ENCODE peak calls at places on chromosomes 12 and 14, in seven cellular contexts. V is brain microvascular endothelial cell, U is tibial nerve, I is PC-3, R is heart left ventricle, T is lower lobe of right lung, J is lung. D is an unnamed sample.

GRCh38 chr14:90785474-90785873 is 30.8 kb downstream of the TTC7B start:
- DNase-seq in V (peak; percentile 16), U (no peak), I (peak; percentile 22), R (peak; percentile 80), T (no peak), J (peak; percentile 40), D (no peak)

GRCh38 chr12:128792398-128792797 is 31.4 kb downstream of the SLC15A4 start:
- DNase-seq in V (no peak), U (no peak), I (no peak), R (no peak), T (peak; percentile 34), J (no peak), D (no peak)

GRCh38 chr14:89912667-89913211 is 41.8 kb downstream of the EFCAB11 start:
- DNase-seq in V (peak; percentile 97), U (no peak), I (peak; percentile 68), R (no peak), T (peak; percentile 50), J (no peak), D (no peak)

GRCh38 chr14:104697892-104698583 is 8.6 kb downstream of the INF2 start:
- DNase-seq in V (no peak), U (no peak), I (no peak), R (no peak), T (peak; percentile 71), J (no peak), D (no peak)

GRCh38 chr12:93591137-93591868 is 18.8 kb downstream of the SOCS2 start:
- DNase-seq in V (peak; percentile 93), U (peak; percentile 49), I (peak; percentile 68), R (peak; percentile 91), T (peak; percentile 88), J (peak; percentile 72), D (peak; percentile 45)

GRCh38 chr12:54984602-54985376 is at the start of gene TESPA1:
- DNase-seq in V (no peak), U (peak; percentile 38), I (no peak), R (peak; percentile 60), T (peak; percentile 79), J (peak; percentile 52), D (peak; percentile 75)

GRCh38 chr12:120234643-120235368 is 30.7 kb downstream of the PXN start:
- DNase-seq in V (peak; percentile 98), U (peak; percentile 79), I (peak; percentile 99), R (peak; percentile 95), T (peak; percentile 78), J (peak; percentile 79), D (no peak)

GRCh38 chr12:106919910-106920544 is 35.7 kb upstream of the TMEM263 start:
- DNase-seq in V (peak; percentile 30), U (no peak), I (peak; percentile 78), R (no peak), T (no peak), J (no peak), D (no peak)

GRCh38 chr12:22518067-22518719 is 26.1 kb downstream of the C2CD5 start:
- DNase-seq in V (peak; percentile 18), U (no peak), I (peak; percentile 17), R (peak; percentile 54), T (no peak), J (peak; percentile 38), D (no peak)

GRCh38 chr12:26606911-26607310 is 226.1 kb downstream of the ITPR2 start:
- DNase-seq in V (no peak), U (no peak), I (no peak), R (no peak), T (no peak), J (no peak), D (no peak)

GRCh38 chr12:118544569-118544968 is 168.2 kb downstream of the SUDS3 start:
- DNase-seq in V (peak; percentile 64), U (no peak), I (peak; percentile 65), R (no peak), T (no peak), J (no peak), D (no peak)

GRCh38 chr12:79547044-79547734 is 143.6 kb downstream of the PAWR start:
- DNase-seq in V (peak; percentile 65), U (no peak), I (peak; percentile 98), R (no peak), T (no peak), J (peak; percentile 74), D (no peak)

GRCh38 chr12:49942921-49943662 is 7.4 kb upstream of the AQP2 start:
- DNase-seq in V (no peak), U (no peak), I (peak; percentile 48), R (no peak), T (peak; percentile 63), J (no peak), D (no peak)

GRCh38 chr12:125280482-125281377 is 215.5 kb downstream of the AACS start:
- DNase-seq in V (no peak), U (no peak), I (no peak), R (no peak), T (no peak), J (no peak), D (no peak)

GRCh38 chr12:85835810-85836715 is at the start of gene RASSF9:
- DNase-seq in V (peak; percentile 61), U (peak; percentile 23), I (peak; percentile 53), R (peak; percentile 78), T (peak; percentile 77), J (peak; percentile 76), D (no peak)

GRCh38 chr14:88346048-88346639 is 23.1 kb upstream of the KCNK10 start:
- DNase-seq in V (no peak), U (no peak), I (peak; percentile 96), R (no peak), T (no peak), J (no peak), D (no peak)

GRCh38 chr12:79858518-79858917 is 76.4 kb downstream of the PPP1R12A start:
- DNase-seq in V (no peak), U (no peak), I (no peak), R (no peak), T (no peak), J (no peak), D (no peak)

GRCh38 chr12:75020068-75020557 is 189.5 kb downstream of the KCNC2 start:
- DNase-seq in V (peak; percentile 1), U (no peak), I (no peak), R (no peak), T (no peak), J (no peak), D (no peak)

GRCh38 chr14:90295870-90296516 is 35.7 kb downstream of the NRDE2 start:
- DNase-seq in V (peak; percentile 51), U (no peak), I (no peak), R (no peak), T (no peak), J (no peak), D (no peak)

DNA sequence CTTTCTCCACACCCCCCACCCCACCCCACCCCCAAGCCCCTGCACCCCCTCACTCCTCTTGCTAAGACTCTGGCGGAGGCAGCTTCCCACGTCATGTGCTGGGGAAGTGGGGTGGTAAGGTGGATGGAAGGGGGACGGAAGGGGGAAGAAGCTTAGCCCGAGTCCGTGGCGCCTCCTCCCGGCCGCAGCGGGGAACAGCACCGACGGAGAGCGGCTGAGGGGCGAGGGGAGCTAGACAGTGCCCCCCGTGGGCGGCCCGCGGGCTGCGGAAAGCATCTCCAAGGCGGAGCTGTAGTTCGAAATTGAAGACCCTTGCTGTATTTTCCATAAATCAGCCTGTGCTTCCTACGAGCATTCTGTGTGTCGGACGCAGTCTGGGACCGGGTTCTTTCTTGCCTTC is 608 bp upstream of the GRIN2B start:
- DNase-seq in V (no peak), U (no peak), I (no peak), R (no peak), T (no peak), J (no peak), D (peak; percentile 30)
- TF ChIP-seq CTCF in V (peak; percentile 34), U (peak; percentile 50), I (no peak), R (peak; percentile 5), T (peak; percentile 24), J (no peak), D (peak; percentile 31)

GRCh38 chr12:388012-388411 is 1.1 kb downstream of the KDM5A start:
- DNase-seq in V (no peak), U (no peak), I (no peak), R (no peak), T (no peak), J (no peak), D (no peak)
- H3K4me3 ChIP-seq in V (peak overlapping the region; percentile 88), U (peak overlapping the region; percentile 81), I (peak overlapping the region; percentile 93), R (peak overlapping the region; percentile 72), T (peak overlapping the region; percentile 92), J (peak overlapping the region; percentile 85), D (peak overlapping the region; percentile 90)

DNA sequence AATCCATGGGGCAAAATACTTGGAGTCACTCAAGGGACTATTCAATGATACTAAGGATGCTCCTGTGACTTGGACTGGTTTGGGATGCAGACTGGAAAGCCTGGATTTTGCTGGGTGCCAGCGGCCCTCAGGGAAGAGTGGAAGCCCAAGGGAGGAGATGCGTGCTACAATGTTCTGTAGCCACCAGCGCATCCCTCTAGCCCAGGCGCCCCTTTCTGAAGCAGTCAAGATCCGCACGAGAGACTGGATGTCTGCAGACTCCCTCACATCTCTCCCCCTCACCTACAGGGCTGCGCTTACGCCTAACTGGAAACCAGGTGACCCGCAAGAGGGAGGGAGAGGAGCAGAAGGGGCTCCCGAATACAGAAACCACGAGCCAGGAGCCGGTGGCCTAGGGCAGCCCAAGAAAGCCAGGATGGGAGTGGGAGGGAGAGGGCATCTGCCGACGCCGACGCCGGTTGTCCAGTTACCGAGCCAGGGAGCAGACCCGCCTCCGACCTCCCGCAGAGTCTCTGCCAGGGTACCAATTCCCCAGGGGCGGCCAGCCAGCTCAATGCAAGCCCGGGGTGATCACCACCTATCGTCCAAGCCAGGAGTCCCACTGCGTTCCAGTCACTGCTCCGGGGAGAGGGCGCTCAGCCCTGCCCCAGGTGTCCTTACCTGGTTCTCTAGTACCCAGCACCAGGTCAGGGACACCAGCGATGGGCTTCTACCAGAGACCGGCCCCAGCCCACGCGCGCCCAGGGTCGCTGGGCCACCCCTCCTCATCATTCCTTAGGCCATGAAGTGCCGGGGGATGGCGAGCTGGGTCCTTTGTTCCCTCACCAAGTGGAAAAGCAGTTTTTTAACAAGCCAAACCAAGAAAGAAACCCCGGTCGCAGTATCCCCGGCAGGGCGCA is 1.2 kb downstream of the NTN4 start:
- DNase-seq in V (peak; percentile 48), U (no peak), I (peak; percentile 38), R (peak; percentile 65), T (peak; percentile 59), J (no peak), D (peak; percentile 1)
- H3K27me3 ChIP-seq in V (no peaks in the 10 kb centered on the region), U (no peaks in the 10 kb centered on the region), I (no peaks in the 10 kb centered on the region), R (no peaks in the 10 kb centered on the region), T (peaks cover 8% of the 10 kb centered on the region), J (no peaks in the 10 kb centered on the region), D (peaks cover 2% of the 10 kb centered on the region)

DNA sequence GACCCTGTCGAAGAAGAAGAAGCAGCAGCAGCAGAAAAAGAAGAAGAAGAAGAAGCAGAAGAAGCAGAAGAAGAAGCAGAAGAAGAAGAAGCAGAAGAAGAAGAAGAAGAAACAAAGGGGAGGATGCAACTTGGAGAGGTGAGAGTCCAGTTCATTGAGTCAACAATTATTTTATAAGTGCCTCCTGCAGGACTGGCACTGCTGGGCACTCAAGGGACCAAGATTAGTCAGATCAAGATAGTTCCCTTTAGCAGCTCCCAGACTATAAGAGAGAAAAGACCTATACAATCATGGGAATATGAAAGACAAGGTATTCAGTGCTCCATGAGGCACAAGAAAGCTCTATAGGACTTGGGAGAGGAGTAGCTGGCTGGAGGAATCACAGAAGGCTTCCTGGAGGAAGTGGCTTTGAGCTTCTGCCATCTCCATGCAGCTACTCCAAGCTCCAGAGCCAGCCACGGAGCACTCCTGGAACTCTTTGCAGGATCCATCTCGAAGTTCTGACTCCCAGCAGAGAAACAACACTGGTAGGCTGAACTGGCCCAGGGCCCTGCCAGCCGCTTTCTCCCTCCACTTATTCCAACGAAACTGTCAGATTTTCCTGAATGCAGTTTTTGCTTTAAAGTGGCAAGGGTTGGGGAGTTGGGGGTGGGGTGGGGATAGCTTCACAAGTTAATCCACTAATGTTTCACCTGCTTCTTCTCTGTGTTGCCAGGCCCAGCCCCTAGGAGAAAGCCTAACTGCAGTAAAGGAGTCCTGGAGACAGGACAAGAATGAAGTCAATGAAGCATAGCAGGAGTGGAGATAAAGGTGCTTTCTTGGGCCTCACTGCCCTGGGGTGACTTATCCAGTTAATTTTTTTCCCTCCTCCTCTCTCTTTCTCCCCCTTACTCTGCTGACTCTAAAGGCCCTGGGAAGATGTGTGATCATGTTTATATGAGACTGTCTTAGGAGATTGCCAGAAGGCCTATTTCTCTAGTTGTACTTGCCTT is 140.1 kb upstream of the PARP11 start:
- DNase-seq in V (no peak), U (no peak), I (no peak), R (no peak), T (no peak), J (no peak), D (no peak)
- TF ChIP-seq CTCF in V (no peak), U (no peak), I (no peak), R (no peak), T (no peak), J (no peak), D (no peak)